ENCODE peak calls at places on chromosomes 11 and 22, in ten cellular contexts. F is body of pancreas; E is PC-9; V is HCT116; Z is effector memory CD4-positive, alpha-beta T cell; D is pancreas; P is PC-3; N is CD8-positive, alpha-beta T cell; X is GM23248; A is lower lobe of right lung. G is an unnamed sample.

GRCh38 chr11:116723511-116723910 is 49.3 kb downstream of the BUD13 start:
- DNase-seq in F (no peak), E (no peak), V (no peak), Z (no peak), D (no peak), P (no peak), N (no peak), X (no peak), A (no peak), G (no peak)

GRCh38 chr11:76293189-76293631 is 86.9 kb upstream of the WNT11 start:
- DNase-seq in F (no peak), E (no peak), V (no peak), Z (no peak), D (no peak), P (no peak), N (no peak), X (no peak), A (no peak), G (no peak)

GRCh38 chr11:122690801-122691649 is 35.5 kb downstream of the UBASH3B start:
- DNase-seq in F (peak; percentile 10), E (no peak), V (no peak), Z (no peak), D (no peak), P (no peak), N (no peak), X (peak; percentile 69), A (no peak), G (no peak)

GRCh38 chr11:48031602-48032001 is 51.2 kb downstream of the PTPRJ start:
- DNase-seq in F (no peak), E (no peak), V (no peak), Z (no peak), D (no peak), P (no peak), N (no peak), X (no peak), A (no peak), G (no peak)

GRCh38 chr11:108586600-108586999 is 7.0 kb downstream of the EXPH5 start:
- DNase-seq in F (no peak), E (no peak), V (no peak), Z (no peak), D (no peak), P (peak; percentile 41), N (no peak), X (no peak), A (no peak), G (no peak)

GRCh38 chr22:50308597-50308935 is 1.1 kb upstream of the PLXNB2 start:
- DNase-seq in F (peak; percentile 82), E (peak; percentile 62), V (no peak), Z (no peak), D (peak; percentile 64), P (no peak), N (no peak), X (peak; percentile 58), A (peak; percentile 86), G (no peak)

GRCh38 chr11:110892741-110893285 is 180.6 kb upstream of the ARHGAP20 start:
- DNase-seq in F (no peak), E (no peak), V (no peak), Z (no peak), D (no peak), P (no peak), N (no peak), X (peak; percentile 36), A (no peak), G (no peak)

GRCh38 chr22:45235851-45236342 is 4.8 kb downstream of the KIAA0930 start:
- DNase-seq in F (no peak), E (no peak), V (no peak), Z (no peak), D (peak; percentile 63), P (no peak), N (no peak), X (no peak), A (no peak), G (no peak)

DNA sequence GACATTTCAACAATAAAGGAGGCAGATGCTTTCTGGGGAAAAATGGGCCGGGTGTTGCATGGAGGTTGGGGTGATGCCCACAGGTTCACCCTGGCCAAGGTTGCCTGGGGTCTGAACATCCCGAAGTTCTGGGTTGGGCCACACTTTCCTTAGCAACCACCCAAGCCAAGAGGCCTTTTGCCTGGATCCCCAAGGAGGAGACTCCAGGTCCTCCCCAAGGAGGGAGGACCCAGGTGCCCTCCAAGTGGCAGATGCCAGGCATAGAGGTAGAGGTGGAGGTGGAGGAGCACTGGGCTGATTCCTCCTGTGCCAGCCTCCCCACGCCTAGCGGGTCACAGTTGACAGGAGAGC is 1.2 kb downstream of the CYB5R3 start:
- DNase-seq in F (no peak), E (no peak), V (no peak), Z (no peak), D (no peak), P (no peak), N (no peak), X (no peak), A (no peak), G (no peak)
- H3K4me3 ChIP-seq in F (no peak overlapping the region), E (peak overlapping the region; percentile 100), V (peak overlapping the region; percentile 100), Z (peak overlapping the region; percentile 88), D (peak overlapping the region; percentile 69), P (peak overlapping the region; percentile 98), N (peak overlapping the region; percentile 99), X (peak overlapping the region; percentile 99), A (peak overlapping the region; percentile 86), G (peak overlapping the region; percentile 97)

GRCh38 chr11:120569903-120570302 is 58.4 kb downstream of the GRIK4 start:
- DNase-seq in F (no peak), E (no peak), V (no peak), Z (no peak), D (no peak), P (no peak), N (no peak), X (no peak), A (no peak), G (no peak)

GRCh38 chr11:120574881-120575280 is 63.3 kb downstream of the GRIK4 start:
- DNase-seq in F (no peak), E (no peak), V (no peak), Z (no peak), D (no peak), P (no peak), N (no peak), X (no peak), A (no peak), G (no peak)

GRCh38 chr11:120573756-120574354 is 62.3 kb downstream of the GRIK4 start:
- DNase-seq in F (no peak), E (no peak), V (no peak), Z (no peak), D (no peak), P (no peak), N (no peak), X (no peak), A (no peak), G (no peak)

GRCh38 chr11:120568572-120569307 is 57.2 kb downstream of the GRIK4 start:
- DNase-seq in F (no peak), E (no peak), V (peak; percentile 35), Z (no peak), D (no peak), P (no peak), N (no peak), X (no peak), A (no peak), G (no peak)

GRCh38 chr11:120571476-120571875 is 59.9 kb downstream of the GRIK4 start:
- DNase-seq in F (no peak), E (no peak), V (no peak), Z (no peak), D (no peak), P (no peak), N (no peak), X (no peak), A (no peak), G (no peak)
- H3K36me3 ChIP-seq in F (no peaks in the 10 kb centered on the region), E (no peaks in the 10 kb centered on the region), V (no peaks in the 10 kb centered on the region), Z (no peaks in the 10 kb centered on the region), D (no peaks in the 10 kb centered on the region), P (no peaks in the 10 kb centered on the region), N (no peaks in the 10 kb centered on the region), X (no peaks in the 10 kb centered on the region), A (no peaks in the 10 kb centered on the region), G (no peaks in the 10 kb centered on the region)

GRCh38 chr11:19185516-19186052 is 16.2 kb downstream of the CSRP3 start:
- DNase-seq in F (no peak), E (no peak), V (no peak), Z (no peak), D (no peak), P (no peak), N (no peak), X (no peak), A (no peak), G (no peak)

GRCh38 chr11:19183641-19184040 is 18.1 kb downstream of the CSRP3 start:
- DNase-seq in F (no peak), E (no peak), V (no peak), Z (no peak), D (no peak), P (no peak), N (no peak), X (no peak), A (no peak), G (no peak)

GRCh38 chr11:19187880-19188279 is 13.9 kb downstream of the CSRP3 start:
- DNase-seq in F (no peak), E (no peak), V (no peak), Z (no peak), D (no peak), P (peak; percentile 11), N (no peak), X (no peak), A (no peak), G (no peak)

GRCh38 chr11:19185036-19185435 is 16.7 kb downstream of the CSRP3 start:
- DNase-seq in F (no peak), E (no peak), V (no peak), Z (no peak), D (no peak), P (no peak), N (no peak), X (no peak), A (no peak), G (no peak)

DNA sequence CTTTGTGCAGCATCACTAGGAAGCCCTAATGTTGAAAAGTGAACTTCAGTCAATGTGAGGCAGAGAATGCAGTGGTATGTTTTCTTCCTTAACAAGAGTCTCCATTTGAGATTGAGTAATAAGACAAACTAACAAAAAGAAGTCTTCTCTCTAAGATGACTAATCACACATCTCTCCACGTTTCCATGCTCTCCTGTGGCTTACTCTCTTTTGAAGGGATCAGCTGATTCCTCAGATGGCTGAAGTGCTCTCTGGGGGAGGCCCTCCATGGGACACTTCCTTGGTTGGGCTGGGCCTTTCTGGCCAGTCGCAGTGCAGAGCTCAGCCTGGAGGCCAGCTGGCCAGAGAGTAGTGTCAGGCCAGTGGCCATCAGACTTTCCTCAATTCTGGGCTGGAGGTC is 14.7 kb downstream of the CSRP3 start:
- DNase-seq in F (no peak), E (no peak), V (no peak), Z (no peak), D (no peak), P (no peak), N (no peak), X (peak; percentile 33), A (no peak), G (no peak)
- H3K27ac ChIP-seq in F (no peak overlapping the region), E (no peak overlapping the region), V (no peak overlapping the region), Z (no peak overlapping the region), D (no peak overlapping the region), P (no peak overlapping the region), N (no peak overlapping the region), X (no peak overlapping the region), A (no peak overlapping the region), G (no peak overlapping the region)

DNA sequence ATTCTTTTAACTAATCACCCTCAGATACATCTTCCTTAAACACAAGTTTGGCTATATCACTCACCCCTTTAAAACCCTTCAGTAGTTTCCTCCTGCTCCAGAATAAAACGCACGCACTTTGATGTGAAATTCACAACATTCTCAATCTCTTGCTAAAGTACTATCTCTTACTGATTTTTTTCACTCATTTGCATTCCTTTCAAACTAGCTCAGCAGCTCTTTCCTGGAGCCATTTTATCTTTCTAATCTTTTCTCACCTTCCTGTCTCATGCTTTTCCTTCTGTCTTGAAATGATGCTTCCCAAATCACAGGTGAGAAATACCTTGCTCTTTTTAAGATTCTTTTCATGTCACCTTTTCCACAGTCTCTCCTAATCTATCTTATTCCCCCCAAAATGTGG is 1074.4 kb downstream of the DLG2 start:
- DNase-seq in F (no peak), E (no peak), V (no peak), Z (no peak), D (no peak), P (no peak), N (no peak), X (peak; percentile 23), A (no peak), G (no peak)
- H3K4me3 ChIP-seq in F (no peak overlapping the region), E (no peak overlapping the region), V (no peak overlapping the region), Z (no peak overlapping the region), D (no peak overlapping the region), P (no peak overlapping the region), N (no peak overlapping the region), X (no peak overlapping the region), A (no peak overlapping the region), G (no peak overlapping the region)

G was measured in SJSA1.